ENCODE peak calls at places on chromosomes 16 and 17, in seven cellular contexts. U is AG04450, C is upper lobe of left lung, M is right atrium auricular region, Q is GM10248, G is colonic mucosa, T is nephron progenitor cell. L is an unnamed sample.

GRCh38 chr17:80644588-80644987 is 100.0 kb downstream of the RPTOR start:
- DNase-seq in Q (no peak), M (no peak), C (no peak), G (no peak), U (no peak), T (no peak), L (no peak)

GRCh38 chr17:79936661-79937434 is 97.6 kb upstream of the CBX4 start:
- DNase-seq in M (no peak), Q (no peak), C (peak; percentile 29), G (no peak), U (no peak), T (no peak), L (no peak)

GRCh38 chr17:33927732-33928133 is 327.4 kb upstream of the CCL2 start:
- DNase-seq in Q (peak; percentile 23), U (no peak), C (no peak), M (no peak), T (no peak), G (no peak), L (no peak)

GRCh38 chr17:18219016-18219415 is 6.4 kb upstream of the LLGL1 start:
- DNase-seq in U (no peak), G (no peak), M (no peak), Q (no peak), C (no peak), T (no peak), L (no peak)

GRCh38 chr16:15971435-15971805 is 22.0 kb downstream of the ABCC1 start:
- DNase-seq in U (no peak), G (no peak), Q (no peak), M (no peak), C (no peak), T (no peak), L (no peak)

GRCh38 chr16:63337264-63337663 is 1301.0 kb upstream of the CDH8 start:
- DNase-seq in Q (no peak), T (peak; percentile 3), G (no peak), C (no peak), U (no peak), M (no peak), L (no peak)

GRCh38 chr17:61926831-61927210 is 961 bp downstream of the INTS2 start:
- DNase-seq in G (no peak), M (no peak), Q (no peak), T (no peak), U (peak; percentile 7), C (no peak), L (no peak)

GRCh38 chr16:79632289-79632688 is 31.8 kb upstream of the MAF start:
- DNase-seq in T (no peak), M (no peak), U (no peak), C (no peak), Q (no peak), G (no peak), L (no peak)

GRCh38 chr16:27918755-27919154 is 144.8 kb downstream of the GSG1L start:
- DNase-seq in T (no peak), Q (no peak), U (no peak), G (no peak), M (no peak), C (no peak), L (no peak)

GRCh38 chr17:9307313-9307998 is 268.2 kb downstream of the STX8 start:
- DNase-seq in M (no peak), U (no peak), G (no peak), T (no peak), Q (no peak), C (no peak), L (no peak)

GRCh38 chr16:85759631-85760419 is 8.9 kb upstream of the C16orf74 start:
- DNase-seq in Q (peak; percentile 73), C (no peak), U (no peak), T (no peak), G (no peak), M (no peak), L (peak; percentile 33)

GRCh38 chr17:7862692-7863437 is 5.1 kb downstream of the CYB5D1 start:
- DNase-seq in C (no peak), M (no peak), G (peak; percentile 69), U (no peak), T (peak; percentile 63), Q (peak; percentile 34), L (peak; percentile 46)

GRCh38 chr17:28887871-28888471 is 9.6 kb downstream of the FLOT2 start:
- DNase-seq in T (no peak), U (no peak), C (peak; percentile 33), G (no peak), Q (no peak), M (no peak), L (no peak)

GRCh38 chr16:31694461-31694860 is 166.8 kb downstream of the AHSP start:
- DNase-seq in T (no peak), C (no peak), M (no peak), Q (no peak), G (no peak), U (no peak), L (no peak)

GRCh38 chr16:71846443-71846842 is 667 bp downstream of the ATXN1L start:
- DNase-seq in G (no peak), U (no peak), T (peak; percentile 16), M (no peak), C (no peak), Q (no peak), L (no peak)

GRCh38 chr17:2563061-2563460 is 30.4 kb upstream of the PAFAH1B1 start:
- DNase-seq in U (no peak), Q (no peak), T (no peak), G (no peak), C (no peak), M (no peak), L (no peak)

GRCh38 chr17:8608001-8608400 is 22.5 kb downstream of the MYH10 start:
- DNase-seq in G (no peak), M (no peak), C (no peak), Q (no peak), T (no peak), U (no peak), L (no peak)

GRCh38 chr16:57427307-57427706 is 19.9 kb downstream of the CIAPIN1 start:
- DNase-seq in G (no peak), C (no peak), M (no peak), U (no peak), Q (no peak), T (no peak), L (no peak)

GRCh38 chr16:57430955-57431354 is 16.2 kb downstream of the CIAPIN1 start:
- DNase-seq in C (no peak), Q (no peak), T (no peak), G (no peak), U (no peak), M (no peak), L (no peak)

GRCh38 chr16:57426356-57426755 is 20.8 kb downstream of the CIAPIN1 start:
- DNase-seq in C (no peak), T (no peak), Q (no peak), G (no peak), M (no peak), U (no peak), L (no peak)

GRCh38 chr16:57424599-57424998 is 20.0 kb downstream of the CCL17 start:
- DNase-seq in M (no peak), U (no peak), C (no peak), T (no peak), G (no peak), Q (no peak), L (no peak)

DNA sequence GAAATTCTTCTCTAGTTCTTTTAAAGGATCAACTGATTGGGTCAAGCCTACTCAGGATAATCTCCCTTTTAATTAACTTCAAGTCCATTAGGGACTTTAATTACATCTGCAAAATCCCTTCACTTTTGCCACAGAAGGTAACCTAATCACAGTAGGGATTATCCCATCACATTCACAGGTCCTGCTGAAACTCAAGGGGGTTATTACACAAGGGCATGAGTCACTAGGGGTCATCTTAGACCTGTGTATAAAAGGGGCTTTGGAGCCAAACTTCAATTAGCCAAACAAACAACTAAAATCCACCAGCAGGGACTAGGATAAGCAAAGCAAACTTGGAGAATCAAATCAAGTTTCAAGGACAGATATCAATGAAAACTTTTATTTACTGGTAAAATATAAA is 19.4 kb downstream of the CIAPIN1 start:
- DNase-seq in C (no peak), T (no peak), Q (no peak), M (no peak), U (no peak), G (no peak), L (no peak)
- TF ChIP-seq CTCF in C (no peak), T (no peak), Q (no peak), M (no peak), U (no peak), G (no peak), L (no peak)

DNA sequence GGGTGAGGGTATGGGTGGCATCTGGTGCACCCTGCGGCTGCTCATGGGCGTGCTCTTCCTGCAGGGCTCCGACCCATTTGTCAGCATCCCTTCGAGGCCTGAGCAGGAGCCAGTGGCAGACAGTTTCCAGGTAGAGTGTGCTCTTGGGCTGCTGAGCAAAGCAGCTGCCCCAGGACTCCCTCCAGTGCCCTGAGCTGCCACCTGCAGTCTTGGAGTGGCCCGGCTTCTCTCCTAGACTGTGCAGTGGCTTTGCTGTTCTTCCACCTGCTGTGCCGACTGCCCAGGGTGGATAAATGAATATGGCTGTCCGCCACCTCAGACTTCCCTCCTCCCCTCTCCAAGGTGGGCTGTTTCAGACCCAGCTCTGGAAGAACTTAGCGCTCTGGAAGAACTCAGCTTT is 10.8 kb upstream of the JPT2 start:
- DNase-seq in M (no peak), T (no peak), C (no peak), U (no peak), Q (no peak), G (no peak), L (no peak)
- TF ChIP-seq CTCF in M (no peak), T (no peak), C (no peak), U (no peak), Q (no peak), G (no peak), L (no peak)

DNA sequence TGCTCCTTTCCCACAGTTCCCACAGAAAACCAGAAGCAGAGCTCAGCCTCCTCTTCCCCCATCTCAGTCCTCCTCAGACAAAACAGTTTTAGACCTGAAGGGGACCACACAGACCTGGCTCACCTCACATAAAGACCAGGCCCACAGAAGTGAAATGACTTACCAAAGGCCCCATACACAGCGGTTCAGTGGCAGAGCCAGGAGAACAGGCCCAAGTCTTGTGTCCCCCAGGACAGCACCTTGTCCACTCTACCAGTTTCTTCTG is 5.3 kb downstream of the UBTF start:
- DNase-seq in T (no peak), G (no peak), U (no peak), M (no peak), Q (no peak), C (no peak), L (no peak)
- TF ChIP-seq CTCF in T (no peak), G (no peak), U (no peak), M (no peak), Q (no peak), C (no peak), L (no peak)

GRCh38 chr17:21213005-21213404 is 956 bp downstream of the TMEM11 start:
- DNase-seq in T (no peak), U (no peak), G (no peak), C (no peak), Q (no peak), M (no peak), L (no peak)

GRCh38 chr17:21213491-21214014 is 408 bp downstream of the TMEM11 start:
- DNase-seq in C (peak; percentile 92), Q (no peak), T (peak; percentile 69), G (no peak), M (no peak), U (no peak), L (peak; percentile 56)

GRCh38 chr17:21214777-21215541 is 998 bp upstream of the TMEM11 start:
- DNase-seq in T (peak; percentile 42), C (no peak), Q (peak; percentile 48), G (no peak), U (no peak), M (no peak), L (peak; percentile 31)

GRCh38 chr17:21215935-21216334 is 2.0 kb upstream of the TMEM11 start:
- DNase-seq in U (no peak), M (no peak), Q (no peak), G (no peak), C (no peak), T (no peak), L (no peak)

GRCh38 chr17:21214015-21214776 is at the start of gene TMEM11:
- DNase-seq in T (peak; percentile 97), C (peak; percentile 100), M (peak; percentile 95), G (peak; percentile 94), Q (peak; percentile 98), U (peak; percentile 87), L (peak; percentile 97)
- TF ChIP-seq CTCF in T (no peak), C (peak; percentile 27), M (no peak), G (no peak), Q (no peak), U (no peak), L (no peak)